ENCODE peak calls at places on chromosomes 7 and 10, in four cellular contexts. One of them, this sample, is unnamed.

GRCh38 chr7:116713918-116714317 is 41.9 kb downstream of the MET start:
- DNase-seq in AG04449: no peak
- DNase-seq in T1000: no peak
- DNase-seq in NCI-H774: no peak
- DNase-seq in this sample: no peak

GRCh38 chr7:135147341-135147898 is 452 bp upstream of the TMEM140 start:
- DNase-seq in AG04449: no peak
- DNase-seq in T1000: no peak
- DNase-seq in NCI-H774: no peak
- DNase-seq in this sample: no peak

GRCh38 chr7:99949645-99950228 is 20.3 kb upstream of the GJC3 start:
- DNase-seq in AG04449: no peak
- DNase-seq in T1000: no peak
- DNase-seq in NCI-H774: no peak
- DNase-seq in this sample: no peak

GRCh38 chr10:97771055-97771811 is 566 bp downstream of the SFRP5 start:
- DNase-seq in AG04449: no peak
- DNase-seq in T1000: no peak
- DNase-seq in NCI-H774: no peak
- DNase-seq in this sample: no peak

GRCh38 chr10:96626795-96627194 is 40.0 kb upstream of the TM9SF3 start:
- DNase-seq in AG04449: no peak
- DNase-seq in T1000: no peak
- DNase-seq in NCI-H774: no peak
- DNase-seq in this sample: no peak

GRCh38 chr7:48183370-48183743 is 12.1 kb downstream of the ABCA13 start:
- DNase-seq in AG04449: no peak
- DNase-seq in T1000: no peak
- DNase-seq in NCI-H774: no peak
- DNase-seq in this sample: no peak

GRCh38 chr7:129295015-129295423 is 70.2 kb downstream of the AHCYL2 start:
- DNase-seq in AG04449: peak
- DNase-seq in T1000: no peak
- DNase-seq in NCI-H774: no peak
- DNase-seq in this sample: no peak

GRCh38 chr7:139697031-139697430 is 80.8 kb downstream of the HIPK2 start:
- DNase-seq in AG04449: no peak
- DNase-seq in T1000: no peak
- DNase-seq in NCI-H774: peak
- DNase-seq in this sample: no peak

GRCh38 chr10:6071181-6072175 is 9.3 kb upstream of the IL2RA start:
- DNase-seq in AG04449: no peak
- DNase-seq in T1000: no peak
- DNase-seq in NCI-H774: no peak
- DNase-seq in this sample: peak

GRCh38 chr10:47381427-47382379 is 2.4 kb downstream of the ZNF488 start:
- DNase-seq in AG04449: no peak
- DNase-seq in T1000: no peak
- DNase-seq in NCI-H774: no peak
- DNase-seq in this sample: peak

GRCh38 chr10:104122273-104123107 is 519 bp downstream of the SFR1 start:
- DNase-seq in AG04449: no peak
- DNase-seq in T1000: no peak
- DNase-seq in NCI-H774: no peak
- DNase-seq in this sample: no peak

GRCh38 chr7:119664601-119665000 is 608.4 kb upstream of the KCND2 start:
- DNase-seq in AG04449: peak
- DNase-seq in T1000: no peak
- DNase-seq in NCI-H774: no peak
- DNase-seq in this sample: no peak

GRCh38 chr10:3290550-3290949 is 118.0 kb upstream of the PITRM1 start:
- DNase-seq in AG04449: no peak
- DNase-seq in T1000: no peak
- DNase-seq in NCI-H774: no peak
- DNase-seq in this sample: no peak

GRCh38 chr7:41881313-41882130 is 178.6 kb upstream of the INHBA start:
- DNase-seq in AG04449: no peak
- DNase-seq in T1000: no peak
- DNase-seq in NCI-H774: no peak
- DNase-seq in this sample: peak

GRCh38 chr7:91288208-91288824 is 24.1 kb downstream of the FZD1 start:
- DNase-seq in AG04449: no peak
- DNase-seq in T1000: no peak
- DNase-seq in NCI-H774: no peak
- DNase-seq in this sample: no peak

GRCh38 chr10:13613519-13613918 is 26.8 kb downstream of the PRPF18 start:
- DNase-seq in AG04449: no peak
- DNase-seq in T1000: no peak
- DNase-seq in NCI-H774: no peak
- DNase-seq in this sample: no peak

GRCh38 chr7:100965723-100966541 is 3.4 kb upstream of the MUC12 start:
- DNase-seq in AG04449: no peak
- DNase-seq in T1000: no peak
- DNase-seq in NCI-H774: no peak
- DNase-seq in this sample: peak

GRCh38 chr10:28127881-28128280 is 129.0 kb upstream of the ODAD2 start:
- DNase-seq in AG04449: no peak
- DNase-seq in T1000: no peak
- DNase-seq in NCI-H774: no peak
- DNase-seq in this sample: no peak

GRCh38 chr10:131842351-131843088 is 58.3 kb upstream of the PPP2R2D start:
- DNase-seq in AG04449: no peak
- DNase-seq in T1000: no peak
- DNase-seq in NCI-H774: no peak
- DNase-seq in this sample: no peak

This sample was measured in activated CD4-positive, alpha-beta memory T cell treated with anti-CD3 and anti-CD28 coated beads, Interleukin-2, amount 10 ng/mL, durations not matched to agents 7 days and 5 days.